ENCODE peak calls at places on chromosomes 13 and 19, in seven cellular contexts. S, J, E, Z, N, O and Q are unnamed samples.

GRCh38 chr19:44879309-44880065 is 11.6 kb upstream of the TOMM40 start:
- DNase-seq in O (no peak), Z (no peak), E (no peak), J (no peak), N (no peak), S (no peak), Q (no peak)

GRCh38 chr13:43407023-43407581 is 379.7 kb downstream of the ENOX1 start:
- DNase-seq in N (no peak), S (no peak), E (no peak), O (no peak), J (no peak), Z (no peak), Q (no peak)

GRCh38 chr13:66424417-66424816 is 805.7 kb downstream of the PCDH9 start:
- DNase-seq in N (no peak), Z (peak; percentile 10), E (no peak), J (no peak), S (no peak), O (no peak), Q (no peak)

GRCh38 chr13:51913421-51914136 is 51.8 kb downstream of the CCDC70 start:
- DNase-seq in S (no peak), E (no peak), J (no peak), O (no peak), Z (no peak), N (peak; percentile 60), Q (no peak)

GRCh38 chr13:40116008-40116407 is 460.5 kb downstream of the COG6 start:
- DNase-seq in N (no peak), Z (no peak), J (peak; percentile 70), S (peak; percentile 28), E (no peak), O (no peak), Q (no peak)

GRCh38 chr13:109940637-109941036 is 154.3 kb upstream of the IRS2 start:
- DNase-seq in S (no peak), N (no peak), E (no peak), J (no peak), Z (no peak), O (no peak), Q (no peak)

GRCh38 chr13:51315658-51316057 is 23.8 kb upstream of the SERPINE3 start:
- DNase-seq in O (no peak), S (no peak), N (peak; percentile 20), E (no peak), J (no peak), Z (no peak), Q (no peak)

GRCh38 chr19:50332264-50333038 is 3.3 kb upstream of the KCNC3 start:
- DNase-seq in O (no peak), J (no peak), E (peak; percentile 47), N (peak; percentile 77), Z (no peak), S (no peak), Q (no peak)

GRCh38 chr13:45257638-45258338 is 56.9 kb upstream of the KCTD4 start:
- DNase-seq in S (peak; percentile 45), N (no peak), E (no peak), Z (no peak), J (no peak), O (no peak), Q (no peak)

GRCh38 chr13:77028202-77028601 is 1.2 kb upstream of the FBXL3 start:
- DNase-seq in Z (no peak), J (no peak), E (no peak), S (no peak), N (no peak), O (no peak), Q (no peak)

GRCh38 chr19:17555929-17556813 is 722 bp downstream of the COLGALT1 start:
- DNase-seq in Z (no peak), O (no peak), J (peak; percentile 69), E (peak; percentile 88), N (peak; percentile 55), S (peak; percentile 46), Q (no peak)

GRCh38 chr19:4396949-4397783 is 3.2 kb downstream of the SH3GL1 start:
- DNase-seq in Z (no peak), S (no peak), N (no peak), O (no peak), J (no peak), E (no peak), Q (no peak)

GRCh38 chr19:11423804-11424318 is 4.7 kb upstream of the RGL3 start:
- DNase-seq in J (no peak), N (no peak), S (no peak), O (no peak), Z (no peak), E (no peak), Q (no peak)

GRCh38 chr19:39469036-39469435 is 11.6 kb upstream of the TIMM50 start:
- DNase-seq in J (no peak), S (no peak), Z (no peak), N (no peak), E (no peak), O (no peak), Q (no peak)

GRCh38 chr19:7360393-7360984 is 11.8 kb downstream of the ARHGEF18 start:
- DNase-seq in E (peak; percentile 12), N (no peak), Z (no peak), S (no peak), J (no peak), O (no peak), Q (no peak)

GRCh38 chr19:1997353-1998233 is 17.9 kb downstream of the BTBD2 start:
- DNase-seq in N (no peak), O (no peak), S (no peak), Z (no peak), E (no peak), J (no peak), Q (no peak)

GRCh38 chr13:80558074-80558473 is 217.1 kb upstream of the SPRY2 start:
- DNase-seq in N (no peak), E (no peak), O (no peak), J (no peak), Z (no peak), S (no peak), Q (no peak)

GRCh38 chr19:31538879-31539278 is 189.6 kb upstream of the TSHZ3 start:
- DNase-seq in O (no peak), J (no peak), Z (no peak), S (no peak), N (no peak), E (no peak), Q (no peak)

GRCh38 chr13:79541426-79542049 is 60.6 kb downstream of the NDFIP2 start:
- DNase-seq in J (no peak), Z (peak; percentile 46), S (peak; percentile 22), O (no peak), E (no peak), N (peak; percentile 40), Q (no peak)

GRCh38 chr13:33303885-33304284 is 18.3 kb upstream of the STARD13 start:
- DNase-seq in S (no peak), J (no peak), E (no peak), O (no peak), Z (no peak), N (no peak), Q (no peak)

GRCh38 chr13:60571571-60571970 is 174.6 kb downstream of the TDRD3 start:
- DNase-seq in J (no peak), Z (no peak), O (no peak), N (no peak), S (no peak), E (no peak), Q (no peak)

GRCh38 chr19:55913643-55914268 is 18.4 kb downstream of the NLRP13 start:
- DNase-seq in N (no peak), Z (no peak), E (no peak), O (no peak), J (no peak), S (no peak), Q (no peak)
- TF ChIP-seq CTCF in N (no peak), Z (no peak), E (no peak), O (no peak), J (no peak), S (no peak), Q (no peak)

GRCh38 chr19:43755256-43755801 is 567 bp upstream of the SMG9 start:
- DNase-seq in J (peak; percentile 86), O (peak; percentile 68), S (peak; percentile 74), Z (no peak), E (peak; percentile 90), N (peak; percentile 77), Q (peak; percentile 73)

GRCh38 chr19:43763473-43763939 is 8.7 kb upstream of the SMG9 start:
- DNase-seq in J (no peak), O (no peak), N (no peak), S (no peak), E (no peak), Z (no peak), Q (no peak)

GRCh38 chr19:43760941-43761340 is 6.2 kb upstream of the SMG9 start:
- DNase-seq in E (no peak), S (no peak), Z (no peak), J (no peak), N (no peak), O (no peak), Q (no peak)

GRCh38 chr19:43762814-43763213 is 8.1 kb upstream of the SMG9 start:
- DNase-seq in O (no peak), Z (no peak), S (no peak), J (no peak), E (no peak), N (no peak), Q (no peak)

GRCh38 chr19:43759515-43759914 is 4.8 kb upstream of the SMG9 start:
- DNase-seq in N (no peak), J (no peak), Z (no peak), E (no peak), O (no peak), S (no peak), Q (no peak)
- TF ChIP-seq CTCF in N (peak; percentile 34), J (no peak), Z (peak; percentile 64), E (no peak), O (no peak), S (peak; percentile 29), Q (no peak)

DNA sequence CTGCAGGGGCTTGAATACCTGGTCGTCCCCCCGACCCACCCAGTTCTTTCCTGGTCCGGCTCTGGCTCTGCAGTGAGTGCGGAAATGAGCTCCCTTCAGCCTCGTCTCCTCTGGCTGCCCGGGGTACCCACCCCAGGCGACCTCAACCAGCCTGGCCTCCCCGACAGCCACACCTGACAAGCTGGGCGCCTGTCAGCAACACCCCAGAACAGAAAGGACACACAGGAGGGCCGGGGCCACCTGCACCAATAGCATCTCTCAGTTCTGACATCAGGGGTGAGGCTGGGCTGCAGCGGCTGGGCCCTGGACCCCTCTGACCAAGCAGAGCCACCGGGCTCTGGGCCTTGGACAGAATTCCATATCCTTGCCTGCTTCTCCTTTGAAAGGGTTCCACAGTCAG is 19.7 kb downstream of the SUGP1 start:
- DNase-seq in S (no peak), N (no peak), Z (no peak), O (no peak), J (no peak), E (no peak), Q (no peak)
- TF ChIP-seq CTCF in S (no peak), N (no peak), Z (no peak), O (no peak), J (no peak), E (no peak), Q (no peak)

DNA sequence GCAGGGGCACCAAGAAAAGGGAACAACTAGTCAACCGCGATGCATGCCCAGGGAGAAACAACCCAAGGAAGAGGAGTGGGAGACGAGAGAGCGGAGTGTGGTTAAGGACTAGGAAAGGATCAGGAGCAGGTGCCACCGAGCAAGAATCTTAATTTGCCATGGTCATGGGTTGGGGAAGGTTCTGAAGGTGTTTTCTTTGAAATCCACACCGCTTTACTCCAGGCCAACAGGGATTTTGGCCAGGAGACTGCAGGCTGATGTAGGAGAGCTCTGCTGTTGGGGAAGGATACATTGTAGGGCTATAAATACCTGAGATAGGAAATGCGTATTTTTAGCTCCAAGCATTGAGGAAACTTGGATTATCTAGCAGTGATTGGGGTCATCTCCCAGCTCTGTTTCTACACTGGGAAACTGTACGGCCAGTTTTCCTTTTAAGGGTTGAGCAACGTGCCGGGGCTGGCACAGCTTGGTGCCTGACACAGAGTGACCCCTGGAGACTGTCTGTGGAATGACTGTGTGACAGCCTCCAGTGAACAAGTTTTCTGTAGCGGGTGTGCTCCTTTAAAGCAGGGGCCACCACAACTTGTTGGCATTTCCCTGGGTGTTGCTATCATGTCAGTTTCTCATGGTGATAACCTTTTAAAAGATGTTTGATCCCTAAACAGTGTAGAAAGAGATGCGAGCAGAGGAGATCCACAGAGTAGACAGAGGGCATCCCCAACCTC is 34.2 kb downstream of the ZNF536 start:
- DNase-seq in Z (no peak), O (no peak), N (peak; percentile 58), E (no peak), J (no peak), S (peak; percentile 24), Q (no peak)
- TF ChIP-seq CTCF in Z (no peak), O (no peak), N (peak; percentile 59), E (no peak), J (no peak), S (no peak), Q (no peak)